ENCODE peak calls at places on chromosomes 4 and X, in five cellular contexts. B, R, D, N and L are unnamed samples.

GRCh38 chr4:87707279-87707918 is 57.3 kb downstream of the DMP1 start:
- DNase-seq in B (no peak), R (no peak), D (no peak), N (no peak), L (peak)

GRCh38 chrX:13119386-13119785 is 75.0 kb upstream of the FAM9C start:
- DNase-seq in B (peak), R (no peak), D (no peak), N (peak), L (no peak)

GRCh38 chr4:151865327-151865726 is 104.5 kb upstream of the GATB start:
- DNase-seq in B (no peak), R (no peak), D (no peak), N (no peak), L (no peak)

GRCh38 chrX:100745806-100746537 is 14.1 kb upstream of the SYTL4 start:
- DNase-seq in B (no peak), R (no peak), D (no peak), N (peak), L (no peak)

GRCh38 chr4:40325406-40326019 is 9.6 kb upstream of the CHRNA9 start:
- DNase-seq in B (peak), R (peak), D (peak), N (peak), L (peak)

GRCh38 chrX:148572332-148572731 is 71.9 kb downstream of the AFF2 start:
- DNase-seq in B (no peak), R (no peak), D (no peak), N (no peak), L (no peak)

GRCh38 chr4:57119054-57119651 is 9.0 kb upstream of the IGFBP7 start:
- DNase-seq in B (peak), R (no peak), D (no peak), N (peak), L (no peak)

GRCh38 chr4:140163029-140163810 is 9.2 kb upstream of the MAML3 start:
- DNase-seq in B (no peak), R (no peak), D (no peak), N (peak), L (no peak)

GRCh38 chrX:147602297-147602696 is 309.4 kb upstream of the FMR1 start:
- DNase-seq in B (peak), R (no peak), D (no peak), N (peak), L (no peak)

GRCh38 chr4:149048451-149049143 is 606.4 kb upstream of the NR3C2 start:
- DNase-seq in B (no peak), R (no peak), D (no peak), N (no peak), L (no peak)

GRCh38 chr4:116016201-116016600 is 902.8 kb upstream of the NDST4 start:
- DNase-seq in B (peak), R (no peak), D (no peak), N (no peak), L (no peak)

GRCh38 chr4:119984998-119985397 is 81.7 kb downstream of the MAD2L1 start:
- DNase-seq in B (no peak), R (no peak), D (no peak), N (no peak), L (no peak)

GRCh38 chrX:17374619-17375360 is at the start of gene NHS:
- DNase-seq in B (peak), R (peak), D (peak), N (peak), L (peak)

GRCh38 chrX:30900227-30900626 is 11.2 kb upstream of the TAB3 start:
- DNase-seq in B (peak), R (no peak), D (no peak), N (no peak), L (no peak)

GRCh38 chrX:134780908-134781307 is 122.6 kb upstream of the PLAC1 start:
- DNase-seq in B (no peak), R (no peak), D (no peak), N (no peak), L (no peak)

GRCh38 chrX:131821945-131822622 is 201.0 kb upstream of the STK26 start:
- DNase-seq in B (no peak), R (no peak), D (no peak), N (no peak), L (no peak)

GRCh38 chrX:152842772-152843338 is 12.0 kb downstream of the NSDHL start:
- DNase-seq in B (peak), R (no peak), D (no peak), N (no peak), L (no peak)

GRCh38 chr4:1711906-1712215 is 258 bp downstream of the SLBP start:
- DNase-seq in B (peak), R (no peak), D (no peak), N (no peak), L (no peak)

GRCh38 chr4:139403457-139403856 is 50.5 kb upstream of the RAB33B start:
- DNase-seq in B (peak), R (no peak), D (no peak), N (peak), L (no peak)

GRCh38 chr4:87002682-87003043 is 67.9 kb downstream of the AFF1 start:
- DNase-seq in B (no peak), R (no peak), D (no peak), N (peak), L (no peak)